ENCODE peak calls at places on chromosomes 4 and X, in four cellular contexts. K, O, Z and W are unnamed samples.

GRCh38 chr4:55781809-55782208 is 37.8 kb upstream of the EXOC1L start:
- DNase-seq in O (no peak), Z (no peak), K (no peak), W (no peak)

GRCh38 chr4:182533948-182534347 is 290.7 kb downstream of the TENM3 start:
- DNase-seq in Z (no peak), K (no peak), O (no peak), W (no peak)

GRCh38 chrX:106177106-106177981 is 9.2 kb downstream of the PWWP3B start:
- DNase-seq in K (no peak), O (no peak), Z (no peak), W (no peak)

GRCh38 chr4:53777244-53777984 is 186.1 kb upstream of the LNX1 start:
- DNase-seq in K (no peak), O (no peak), Z (no peak), W (no peak)

GRCh38 chr4:5366421-5366820 is 315.1 kb downstream of the STK32B start:
- DNase-seq in Z (no peak), O (no peak), K (no peak), W (no peak)

GRCh38 chr4:7815562-7815961 is 124.1 kb downstream of the AFAP1 start:
- DNase-seq in K (no peak), O (no peak), Z (no peak), W (no peak)

GRCh38 chr4:72207196-72207595 is 175.4 kb downstream of the NPFFR2 start:
- DNase-seq in K (no peak), Z (no peak), O (no peak), W (no peak)

GRCh38 chrX:154370300-154370881 is 4.0 kb downstream of the FLNA start:
- DNase-seq in O (no peak), Z (no peak), K (no peak), W (no peak)

GRCh38 chr4:141705747-141706377 is 69.5 kb downstream of the IL15 start:
- DNase-seq in O (no peak), Z (no peak), K (no peak), W (no peak)

GRCh38 chr4:163395055-163395454 is 51.4 kb downstream of the NPY5R start:
- DNase-seq in K (no peak), O (no peak), Z (no peak), W (no peak)

GRCh38 chr4:116469582-116469981 is 615.8 kb downstream of the TRAM1L1 start:
- DNase-seq in O (no peak), Z (no peak), K (no peak), W (no peak)

GRCh38 chr4:1792832-1793495 is at the start of gene FGFR3:
- DNase-seq in O (no peak), Z (peak), K (no peak), W (no peak)

GRCh38 chr4:13546374-13546854 is 2.1 kb upstream of the NKX3-2 start:
- DNase-seq in K (no peak), O (no peak), Z (no peak), W (no peak)

GRCh38 chr4:168853770-168854169 is 156.3 kb downstream of the CBR4 start:
- DNase-seq in K (no peak), Z (no peak), O (no peak), W (no peak)

GRCh38 chrX:19772306-19772705 is 115.1 kb downstream of the SH3KBP1 start:
- DNase-seq in Z (no peak), O (no peak), K (no peak), W (no peak)

GRCh38 chrX:9708923-9709553 is 56.6 kb downstream of the GPR143 start:
- DNase-seq in Z (peak), K (peak), O (peak), W (peak)

GRCh38 chr4:2800691-2801596 is 8.1 kb downstream of the SH3BP2 start:
- DNase-seq in K (no peak), O (peak), Z (no peak), W (peak)

GRCh38 chr4:109648266-109648996 is 54.8 kb downstream of the CASP6 start:
- DNase-seq in O (no peak), K (no peak), Z (no peak), W (no peak)

GRCh38 chr4:26192921-26193894 is 127.6 kb upstream of the RBPJ start:
- DNase-seq in O (no peak), K (no peak), Z (no peak), W (peak)

GRCh38 chrX:1434871-1435240 is 17.9 kb downstream of the ASMTL start:
- DNase-seq in K (no peak), O (peak), Z (no peak), W (no peak)

GRCh38 chr4:184536881-184537248 is 62.5 kb upstream of the IRF2 start:
- DNase-seq in Z (no peak), K (no peak), O (no peak), W (no peak)

GRCh38 chrX:140697618-140698017 is 11.9 kb upstream of the LINC00632 start:
- DNase-seq in O (no peak), Z (no peak), K (no peak), W (no peak)

GRCh38 chr4:44670466-44671199 is 7.6 kb upstream of the GUF1 start:
- DNase-seq in Z (no peak), K (no peak), O (no peak), W (no peak)

GRCh38 chr4:105306158-105306781 is 159.6 kb downstream of the TET2 start:
- DNase-seq in K (no peak), Z (no peak), O (no peak), W (peak)

GRCh38 chr4:94285666-94286065 is 57.0 kb downstream of the HPGDS start:
- DNase-seq in O (no peak), Z (no peak), K (no peak), W (no peak)

GRCh38 chr4:129998436-129999150 is 902.6 kb downstream of the C4orf33 start:
- DNase-seq in K (no peak), O (no peak), Z (no peak), W (no peak)

GRCh38 chr4:158299459-158300007 is 89.2 kb downstream of the TMEM144 start:
- DNase-seq in K (no peak), Z (no peak), O (no peak), W (no peak)

GRCh38 chr4:156771171-156771837 is 200.3 kb downstream of the PDGFC start:
- DNase-seq in Z (no peak), K (peak), O (no peak), W (no peak)

GRCh38 chrX:31136144-31136572 is 64.3 kb upstream of the FTHL17 start:
- DNase-seq in Z (no peak), K (no peak), O (no peak), W (no peak)

GRCh38 chr4:168550071-168550766 is 53.4 kb downstream of the PALLD start:
- DNase-seq in Z (no peak), K (no peak), O (no peak), W (no peak)

GRCh38 chrX:154986826-154987575 is 35.5 kb downstream of the F8 start:
- DNase-seq in O (no peak), K (no peak), Z (no peak), W (no peak)

GRCh38 chrX:39709364-39709763 is 388.4 kb downstream of the BCOR start:
- DNase-seq in O (no peak), K (no peak), Z (no peak), W (no peak)

GRCh38 chr4:81412941-81413488 is 58.7 kb downstream of the RASGEF1B start:
- DNase-seq in Z (no peak), O (no peak), K (no peak), W (no peak)

GRCh38 chr4:41176357-41176756 is 38.0 kb downstream of the APBB2 start:
- DNase-seq in K (no peak), O (no peak), Z (no peak), W (no peak)
- H3K27ac ChIP-seq in K (no peak), O (peak), Z (no peak), W (no peak)

GRCh38 chrX:135324463-135324862 is 15.2 kb downstream of the ETDC start:
- DNase-seq in Z (no peak), O (no peak), K (no peak), W (no peak)
- H3K27ac ChIP-seq in Z (no peak), O (no peak), K (no peak), W (no peak)

DNA sequence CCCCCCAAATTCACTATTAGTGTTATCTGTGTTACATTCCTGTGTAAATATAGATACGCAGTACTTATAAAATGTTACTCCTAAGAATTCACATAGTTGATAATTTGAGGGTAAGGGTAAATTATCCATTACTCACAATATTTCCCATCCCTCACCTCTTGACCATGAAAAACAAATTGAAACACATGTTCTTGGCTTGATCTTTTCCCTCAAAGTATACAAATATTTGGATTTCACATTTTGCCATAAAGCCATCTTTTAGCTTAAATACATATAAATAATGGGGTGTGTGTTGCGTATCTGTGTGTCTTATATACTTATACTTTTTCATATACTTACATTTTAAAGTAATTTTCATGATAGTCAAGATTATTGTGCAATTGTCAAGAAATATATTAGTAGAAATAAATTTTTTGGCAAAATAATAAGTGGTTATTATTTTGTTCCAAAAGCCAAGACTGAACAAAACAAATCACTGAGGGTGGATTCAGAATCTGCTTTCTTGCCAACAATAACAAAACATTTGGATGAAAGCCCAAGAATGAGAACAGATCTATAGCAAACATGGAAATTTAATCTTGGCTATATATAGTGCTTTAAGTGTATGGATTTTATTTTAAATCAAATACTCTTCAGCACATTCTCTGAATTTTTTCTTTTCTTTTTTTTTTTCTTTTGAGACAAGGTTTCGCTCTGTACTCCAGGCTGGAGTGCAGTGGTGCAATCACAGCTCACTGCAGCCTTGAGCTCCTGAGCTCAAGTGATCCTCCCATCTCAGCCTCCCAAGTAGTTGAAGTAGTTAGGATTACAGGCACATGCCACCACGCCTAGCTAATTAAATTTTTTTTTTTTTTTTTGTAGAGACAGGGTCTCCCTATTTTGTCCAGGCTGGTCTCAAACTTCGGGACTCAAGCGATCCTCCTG is 48.5 kb upstream of the PRSS48 start:
- DNase-seq in O (no peak), K (no peak), Z (no peak), W (no peak)
- H3K27ac ChIP-seq in O (peak), K (no peak), Z (no peak), W (peak)

GRCh38 chr4:113394108-113394729 is 344.8 kb downstream of the ANK2 start:
- DNase-seq in K (no peak), O (no peak), Z (no peak), W (no peak)

GRCh38 chr4:113390850-113391249 is 341.4 kb downstream of the ANK2 start:
- DNase-seq in K (no peak), O (no peak), Z (no peak), W (no peak)

GRCh38 chr4:113397114-113397701 is 347.8 kb downstream of the ANK2 start:
- DNase-seq in K (no peak), O (no peak), Z (no peak), W (no peak)

GRCh38 chr4:113398441-113399143 is 349.1 kb downstream of the ANK2 start:
- DNase-seq in O (no peak), K (no peak), Z (no peak), W (no peak)

DNA sequence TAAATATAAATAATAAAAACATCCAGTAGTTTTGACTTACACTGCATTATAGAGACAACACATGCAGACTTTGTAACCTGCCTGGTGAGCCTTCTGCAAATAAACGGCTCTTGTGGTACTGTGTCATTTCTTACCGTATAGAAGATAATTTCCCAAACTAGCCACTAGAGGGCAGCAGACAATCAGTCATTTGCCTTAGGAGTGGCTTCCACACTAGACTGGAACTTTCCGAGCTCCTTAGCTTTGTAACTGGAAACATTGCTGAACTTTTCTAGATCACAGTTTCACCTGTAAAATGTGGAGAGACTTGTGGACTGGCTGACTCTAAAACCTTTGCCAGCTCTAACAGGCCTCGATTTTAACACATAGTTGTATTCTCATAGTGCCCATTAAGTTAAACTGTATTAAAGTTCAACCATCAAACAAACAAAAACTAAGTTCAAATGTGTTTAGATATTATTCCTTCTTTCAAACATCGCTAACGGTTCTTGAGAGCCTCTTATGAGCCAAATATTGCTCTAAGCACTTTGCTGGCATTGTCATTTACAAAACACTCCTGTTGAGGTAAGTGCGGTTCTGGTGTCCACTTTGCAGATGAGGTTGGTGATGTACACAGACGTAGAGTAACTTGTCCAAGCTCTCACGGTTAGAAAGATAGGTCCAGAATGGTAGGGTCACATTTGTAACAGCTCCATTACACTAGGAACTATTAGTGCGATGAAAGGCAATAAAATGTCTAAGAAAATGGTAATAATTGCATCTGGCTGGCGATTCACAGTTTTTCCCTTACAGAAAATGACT is 345.5 kb downstream of the ANK2 start:
- DNase-seq in K (peak), Z (peak), O (no peak), W (peak)
- H3K27ac ChIP-seq in K (no peak), Z (no peak), O (no peak), W (no peak)

DNA sequence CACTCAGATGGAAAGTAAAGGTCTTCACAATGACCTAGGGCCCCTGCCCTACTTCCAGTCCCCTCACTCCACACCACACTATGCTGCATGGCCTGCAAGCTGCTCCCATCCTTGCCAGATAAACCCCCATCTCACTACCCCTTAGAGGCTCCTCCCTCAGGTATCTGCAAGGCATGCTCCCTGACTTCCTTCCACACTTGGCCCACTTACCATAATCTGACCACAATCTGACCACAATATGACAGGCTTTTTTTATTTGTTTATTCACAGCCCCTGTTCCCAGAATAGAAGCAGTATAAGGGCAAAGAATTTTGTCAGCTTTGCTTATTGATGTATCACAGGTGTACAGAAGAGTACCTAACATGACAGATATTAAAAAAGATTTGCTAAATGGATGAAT is 124.7 kb downstream of the CAMK2D start:
- DNase-seq in Z (peak), K (no peak), O (no peak), W (no peak)
- H3K27ac ChIP-seq in Z (peak), K (no peak), O (peak), W (no peak)